ENCODE peak calls at places on chromosomes 13 and 19, in nine cellular contexts. V, Z, C, F, G, R, J, W and H are unnamed samples.

GRCh38 chr13:58999851-59000250 is 1163.9 kb downstream of the DIAPH3 start:
- DNase-seq in R (no peak), Z (no peak), F (no peak), W (no peak), C (no peak), V (no peak), J (no peak), G (no peak), H (no peak)

GRCh38 chr13:43804461-43805070 is 17.8 kb upstream of the ENOX1 start:
- DNase-seq in C (no peak), Z (no peak), F (peak; percentile 82), G (no peak), V (no peak), W (peak; percentile 64), J (peak; percentile 80), R (peak; percentile 85), H (peak; percentile 83)

GRCh38 chr13:34731486-34731885 is 210.6 kb upstream of the NBEA start:
- DNase-seq in Z (no peak), W (peak; percentile 51), R (peak; percentile 28), V (no peak), J (no peak), F (no peak), G (no peak), C (no peak), H (peak; percentile 46)

GRCh38 chr19:41409288-41409687 is 11.7 kb downstream of the BCKDHA start:
- DNase-seq in W (peak; percentile 58), Z (peak; percentile 66), F (peak; percentile 83), J (no peak), C (peak; percentile 45), V (peak; percentile 82), R (peak; percentile 54), G (no peak), H (no peak)

GRCh38 chr13:100131863-100132574 is 43.1 kb downstream of the PCCA start:
- DNase-seq in G (no peak), R (peak; percentile 77), J (no peak), W (peak; percentile 89), C (no peak), F (peak; percentile 88), V (no peak), Z (no peak), H (peak; percentile 96)

GRCh38 chr19:17078920-17079709 is 3.5 kb downstream of the MYO9B start:
- DNase-seq in Z (no peak), F (no peak), G (no peak), W (peak; percentile 17), C (no peak), R (peak; percentile 30), V (no peak), J (no peak), H (no peak)

GRCh38 chr13:60431108-60431700 is 34.2 kb downstream of the TDRD3 start:
- DNase-seq in W (peak; percentile 46), V (no peak), R (peak; percentile 78), C (no peak), J (peak; percentile 82), G (no peak), F (peak; percentile 61), Z (no peak), H (peak; percentile 87)

GRCh38 chr13:36882829-36883390 is 37.1 kb downstream of the SMAD9 start:
- DNase-seq in G (no peak), R (no peak), J (no peak), V (no peak), W (no peak), F (no peak), Z (no peak), C (no peak), H (no peak)

GRCh38 chr19:719636-720377 is 11.1 kb downstream of the PALM start:
- DNase-seq in G (no peak), F (no peak), J (peak; percentile 49), R (no peak), V (no peak), Z (no peak), C (no peak), W (no peak), H (no peak)

GRCh38 chr13:73991884-73992283 is 142.3 kb downstream of the KLF12 start:
- DNase-seq in V (no peak), G (no peak), W (no peak), J (no peak), Z (no peak), R (no peak), F (no peak), C (no peak), H (no peak)

GRCh38 chr19:5268801-5269200 is 71.8 kb downstream of the PTPRS start:
- DNase-seq in G (no peak), V (no peak), R (no peak), C (no peak), Z (peak; percentile 16), J (no peak), F (no peak), W (no peak), H (no peak)

GRCh38 chr13:84894749-84895148 is 904.5 kb downstream of the SLITRK6 start:
- DNase-seq in G (no peak), C (no peak), V (no peak), Z (no peak), W (no peak), R (no peak), J (peak; percentile 24), F (no peak), H (no peak)

GRCh38 chr13:41668130-41668757 is 210.9 kb downstream of the RGCC start:
- DNase-seq in W (peak; percentile 82), J (peak; percentile 91), Z (peak; percentile 44), G (no peak), C (peak; percentile 21), V (peak; percentile 78), F (peak; percentile 84), R (peak; percentile 97), H (peak; percentile 90)

GRCh38 chr19:12117203-12117970 is 22.8 kb downstream of the ZNF20 start:
- DNase-seq in V (no peak), C (no peak), J (peak; percentile 51), R (no peak), Z (no peak), W (no peak), F (no peak), G (no peak), H (no peak)

GRCh38 chr19:17340871-17341357 is 3.6 kb downstream of the GTPBP3 start:
- DNase-seq in Z (no peak), V (peak; percentile 88), G (no peak), R (no peak), F (no peak), C (peak; percentile 75), W (no peak), J (peak; percentile 76), H (no peak)

GRCh38 chr13:100534147-100534818 is 54.3 kb downstream of the GGACT start:
- DNase-seq in W (no peak), V (no peak), Z (no peak), F (no peak), G (no peak), C (no peak), J (no peak), R (no peak), H (no peak)

GRCh38 chr13:26663801-26664200 is 96.8 kb downstream of the GPR12 start:
- DNase-seq in W (peak; percentile 37), J (no peak), Z (no peak), F (peak; percentile 21), G (no peak), C (no peak), V (no peak), R (no peak), H (no peak)

GRCh38 chr13:96573563-96573962 is 420.7 kb downstream of the OXGR1 start:
- DNase-seq in Z (no peak), R (no peak), F (no peak), J (no peak), C (no peak), G (no peak), V (no peak), W (no peak), H (no peak)

GRCh38 chr19:57466489-57466888 is 9.5 kb upstream of the VN1R1 start:
- DNase-seq in J (no peak), C (no peak), F (no peak), V (no peak), R (no peak), W (no peak), G (no peak), Z (peak; percentile 80), H (no peak)
- H3K27ac ChIP-seq in J (no peak overlapping the region), C (no peak overlapping the region), F (no peak overlapping the region), V (no peak overlapping the region), R (no peak overlapping the region), W (no peak overlapping the region), G (no peak overlapping the region), Z (peak overlapping the region; percentile 75), H (no peak overlapping the region)

DNA sequence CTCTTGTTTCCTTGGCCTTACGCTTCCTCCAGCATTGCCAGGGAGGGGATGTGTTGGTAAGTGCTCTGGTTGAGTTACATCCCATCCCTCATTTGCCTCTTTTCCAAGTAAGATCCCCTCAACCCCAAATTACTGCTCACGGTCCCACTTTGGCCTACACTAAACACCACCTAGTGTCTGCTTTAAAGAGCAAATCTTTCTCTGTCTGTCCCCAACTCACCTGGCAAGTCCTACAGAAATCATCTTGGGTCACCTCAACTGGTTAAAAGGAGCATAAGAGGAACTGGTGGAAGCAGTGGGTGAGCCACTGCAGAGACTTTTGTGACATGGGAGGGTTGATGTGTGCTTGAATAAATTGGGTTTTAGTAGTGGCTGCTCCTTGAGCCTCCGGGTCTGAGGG is 55.2 kb upstream of the SERPINE3 start:
- DNase-seq in Z (no peak), W (no peak), G (no peak), J (no peak), R (no peak), C (no peak), V (no peak), F (no peak), H (no peak)
- TF ChIP-seq CTCF in Z (no peak), W (no peak), G (no peak), J (peak; percentile 30), R (no peak), C (no peak), V (no peak), F (no peak), H (no peak)

GRCh38 chr13:31631716-31632115 is 107.6 kb upstream of the RXFP2 start:
- DNase-seq in F (no peak), R (no peak), V (no peak), C (no peak), W (no peak), G (no peak), J (peak; percentile 15), Z (no peak), H (no peak)

GRCh38 chr13:31631071-31631470 is 108.3 kb upstream of the RXFP2 start:
- DNase-seq in J (no peak), G (no peak), Z (no peak), W (no peak), V (no peak), F (no peak), R (no peak), C (no peak), H (no peak)

GRCh38 chr13:31629085-31629785 is 110.1 kb upstream of the RXFP2 start:
- DNase-seq in Z (peak; percentile 25), V (no peak), J (no peak), F (peak; percentile 6), G (no peak), C (no peak), R (peak; percentile 41), W (peak; percentile 30), H (no peak)

GRCh38 chr13:31625115-31625514 is 114.2 kb upstream of the RXFP2 start:
- DNase-seq in R (peak; percentile 58), J (no peak), V (no peak), G (no peak), F (peak; percentile 27), C (no peak), Z (no peak), W (no peak), H (no peak)

GRCh38 chr13:31627097-31627496 is 112.2 kb upstream of the RXFP2 start:
- DNase-seq in J (no peak), C (no peak), W (peak; percentile 19), V (no peak), G (no peak), Z (no peak), F (no peak), R (peak; percentile 32), H (no peak)
- H3K4me1 ChIP-seq in J (peaks cover 13% of the 10 kb centered on the region), C (no peaks in the 10 kb centered on the region), W (peaks cover 25% of the 10 kb centered on the region), V (no peaks in the 10 kb centered on the region), G (no peaks in the 10 kb centered on the region), Z (no peaks in the 10 kb centered on the region), F (no peaks in the 10 kb centered on the region), R (no peaks in the 10 kb centered on the region), H (no peaks in the 10 kb centered on the region)

GRCh38 chr19:33055718-33056117 is 9.0 kb downstream of the RHPN2 start:
- DNase-seq in Z (no peak), G (no peak), V (no peak), J (no peak), R (peak; percentile 77), W (no peak), F (peak; percentile 49), C (no peak), H (no peak)
- H3K27ac ChIP-seq in Z (no peak overlapping the region), G (no peak overlapping the region), V (no peak overlapping the region), J (peak overlapping the region; percentile 14), R (no peak overlapping the region), W (no peak overlapping the region), F (peak overlapping the region; percentile 93), C (no peak overlapping the region), H (no peak overlapping the region)